ENCODE peak calls at places on chromosomes 13 and 19, in six cellular contexts. D, K, Y, N, S and U are unnamed samples.

GRCh38 chr13:34654682-34655081 is 287.4 kb upstream of the NBEA start:
- DNase-seq in K (peak), Y (no peak), N (no peak), S (no peak), D (no peak), U (no peak)

GRCh38 chr19:6649189-6649588 is 20.8 kb downstream of the TNFSF14 start:
- DNase-seq in D (no peak), K (no peak), S (no peak), Y (no peak), N (no peak), U (no peak)

GRCh38 chr13:111281751-111282311 is 38.6 kb upstream of the TEX29 start:
- DNase-seq in S (no peak), K (peak), Y (no peak), N (no peak), D (no peak), U (no peak)

GRCh38 chr19:5968431-5969373 is 9.2 kb downstream of the RANBP3 start:
- DNase-seq in Y (peak), D (peak), K (no peak), N (no peak), S (no peak), U (peak)

GRCh38 chr19:28971011-28971410 is 241.9 kb downstream of the UQCRFS1 start:
- DNase-seq in N (no peak), K (peak), S (no peak), D (peak), Y (no peak), U (no peak)

GRCh38 chr13:87954116-87954515 is 282.9 kb downstream of the SLITRK5 start:
- DNase-seq in K (no peak), D (no peak), N (no peak), Y (no peak), S (no peak), U (no peak)

GRCh38 chr13:79806821-79807220 is 325.9 kb downstream of the NDFIP2 start:
- DNase-seq in Y (no peak), S (no peak), D (no peak), N (no peak), K (no peak), U (no peak)

GRCh38 chr13:22703601-22704209 is 477.1 kb upstream of the SGCG start:
- DNase-seq in S (no peak), D (no peak), K (no peak), N (no peak), Y (peak), U (no peak)

GRCh38 chr19:41939861-41940442 is 11.7 kb upstream of the ERFL start:
- DNase-seq in K (no peak), Y (no peak), D (peak), N (no peak), S (peak), U (no peak)

GRCh38 chr13:112168771-112169170 is 101.8 kb downstream of the SOX1 start:
- DNase-seq in S (no peak), Y (no peak), D (no peak), K (no peak), N (no peak), U (no peak)

GRCh38 chr19:10520652-10521318 is 3.5 kb upstream of the S1PR5 start:
- DNase-seq in S (peak), N (no peak), K (no peak), Y (peak), D (no peak), U (no peak)

GRCh38 chr13:90750957-90751356 is 596.5 kb upstream of the MIR17HG start:
- DNase-seq in Y (no peak), K (no peak), N (no peak), D (no peak), S (no peak), U (no peak)

GRCh38 chr19:56964526-56964925 is 124.0 kb upstream of the PEG3 start:
- DNase-seq in K (no peak), N (no peak), S (no peak), D (no peak), Y (no peak), U (no peak)

GRCh38 chr19:16771618-16772017 is 52.0 kb downstream of the NWD1 start:
- DNase-seq in N (no peak), D (peak), K (peak), Y (peak), S (peak), U (peak)

GRCh38 chr13:94065741-94066140 is 413.7 kb downstream of the DCT start:
- DNase-seq in K (peak), D (no peak), Y (no peak), S (no peak), N (no peak), U (no peak)

GRCh38 chr13:36862002-36862706 is 43.1 kb downstream of the RFXAP start:
- DNase-seq in D (no peak), K (peak), S (no peak), Y (peak), N (no peak), U (no peak)

GRCh38 chr19:10329555-10329954 is 3.8 kb downstream of the RAVER1 start:
- DNase-seq in N (no peak), D (no peak), Y (no peak), K (no peak), S (no peak), U (no peak)

GRCh38 chr13:94352057-94352456 is 127.4 kb downstream of the DCT start:
- DNase-seq in S (no peak), N (no peak), D (no peak), Y (no peak), K (no peak), U (no peak)

GRCh38 chr13:39876258-39876657 is 220.8 kb downstream of the COG6 start:
- DNase-seq in S (no peak), K (peak), D (no peak), Y (peak), N (no peak), U (no peak)

GRCh38 chr19:34676697-34677385 is at the start of gene SCGB2B2:
- DNase-seq in D (no peak), S (no peak), Y (no peak), N (no peak), K (no peak), U (no peak)

DNA sequence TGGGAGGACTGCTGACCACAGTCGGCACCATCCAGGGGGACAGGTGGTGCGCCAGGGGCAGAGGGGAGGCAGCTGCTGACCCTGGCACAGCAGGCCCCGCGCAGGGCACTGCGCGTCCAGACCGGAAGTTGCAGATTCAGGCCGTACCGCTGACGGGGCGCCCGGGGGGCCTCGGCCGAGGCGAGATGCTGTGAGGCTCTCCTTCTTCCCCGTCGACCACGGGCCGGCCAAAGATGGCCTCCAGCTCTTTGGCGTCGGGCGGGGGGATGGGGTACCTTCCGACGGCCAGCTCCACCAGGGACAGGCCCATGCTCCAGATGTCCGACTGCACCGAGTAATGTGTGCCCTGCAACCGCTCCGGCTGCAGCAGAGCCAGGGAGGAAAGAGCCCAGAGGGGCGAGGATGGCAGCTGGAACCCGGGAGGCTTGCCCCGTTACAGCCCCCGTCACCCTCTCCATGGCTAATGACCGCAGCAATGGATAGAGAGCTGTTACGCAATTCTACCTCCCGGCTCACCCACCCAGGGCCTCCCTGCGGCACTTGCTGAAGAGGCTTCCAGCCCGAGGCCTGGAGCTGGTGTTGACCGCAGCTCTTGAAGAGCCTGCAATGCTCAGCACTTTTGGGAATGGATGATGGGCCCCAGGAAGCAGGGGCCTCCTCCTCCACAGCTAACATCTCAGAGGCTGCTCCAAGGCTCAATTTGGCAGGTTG is 24.7 kb downstream of the MAP2K2 start:
- DNase-seq in N (no peak), S (no peak), D (peak), K (no peak), Y (no peak), U (no peak)
- H3K4me3 ChIP-seq in N (no peak), S (no peak), D (no peak), K (no peak), Y (no peak), U (no peak)

GRCh38 chr13:26499209-26499601 is 58.3 kb upstream of the WASF3 start:
- DNase-seq in K (no peak), N (no peak), S (no peak), D (no peak), Y (no peak), U (peak)

GRCh38 chr13:26503826-26504594 is 53.5 kb upstream of the WASF3 start:
- DNase-seq in D (no peak), S (no peak), K (no peak), Y (no peak), N (no peak), U (peak)

GRCh38 chr13:26500618-26501320 is 56.7 kb upstream of the WASF3 start:
- DNase-seq in S (no peak), D (no peak), K (no peak), Y (no peak), N (no peak), U (peak)

GRCh38 chr13:26498524-26499208 is 58.8 kb upstream of the WASF3 start:
- DNase-seq in N (no peak), S (no peak), D (no peak), Y (peak), K (no peak), U (peak)

DNA sequence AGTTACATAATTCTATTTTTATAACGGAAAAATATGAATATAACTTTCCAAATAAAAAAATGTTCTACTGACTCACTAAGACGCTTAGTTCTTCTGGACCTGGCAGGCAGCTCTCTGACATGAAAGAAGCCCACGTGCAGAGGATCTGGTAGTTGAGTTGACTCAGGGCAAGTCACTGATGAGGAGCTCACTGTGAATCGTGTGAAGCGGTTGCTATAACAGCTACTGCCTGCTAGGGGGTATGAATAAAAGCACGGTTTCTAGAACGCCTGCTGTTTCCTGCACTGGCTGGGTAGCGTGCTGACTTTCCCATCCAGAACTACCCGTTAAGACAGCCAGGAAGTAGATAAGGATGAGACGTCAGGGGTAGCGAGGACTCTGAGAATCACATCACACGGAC is 54.7 kb upstream of the WASF3 start:
- DNase-seq in D (no peak), N (no peak), K (peak), Y (peak), S (no peak), U (peak)
- TF ChIP-seq CTCF in D (no peak), N (no peak), K (peak), Y (no peak), S (no peak), U (no peak)

DNA sequence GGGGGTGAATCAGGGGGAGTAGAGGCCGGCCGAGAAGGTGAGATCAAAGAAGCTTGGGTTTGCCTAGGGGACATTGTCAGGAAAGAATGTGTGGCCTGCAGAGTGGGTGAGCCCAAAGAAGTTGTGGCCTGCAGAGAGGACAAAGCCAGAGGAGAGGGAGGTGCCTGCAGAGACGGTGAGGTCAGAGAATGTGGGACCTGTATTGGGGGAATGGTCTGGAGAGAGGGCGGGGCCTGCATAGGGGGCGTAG is 3.0 kb downstream of the PRR36 start:
- DNase-seq in D (no peak), S (no peak), N (no peak), K (no peak), Y (peak), U (no peak)
- H3K4me3 ChIP-seq in D (no peak), S (peak), N (no peak), K (no peak), Y (peak), U (no peak)

DNA sequence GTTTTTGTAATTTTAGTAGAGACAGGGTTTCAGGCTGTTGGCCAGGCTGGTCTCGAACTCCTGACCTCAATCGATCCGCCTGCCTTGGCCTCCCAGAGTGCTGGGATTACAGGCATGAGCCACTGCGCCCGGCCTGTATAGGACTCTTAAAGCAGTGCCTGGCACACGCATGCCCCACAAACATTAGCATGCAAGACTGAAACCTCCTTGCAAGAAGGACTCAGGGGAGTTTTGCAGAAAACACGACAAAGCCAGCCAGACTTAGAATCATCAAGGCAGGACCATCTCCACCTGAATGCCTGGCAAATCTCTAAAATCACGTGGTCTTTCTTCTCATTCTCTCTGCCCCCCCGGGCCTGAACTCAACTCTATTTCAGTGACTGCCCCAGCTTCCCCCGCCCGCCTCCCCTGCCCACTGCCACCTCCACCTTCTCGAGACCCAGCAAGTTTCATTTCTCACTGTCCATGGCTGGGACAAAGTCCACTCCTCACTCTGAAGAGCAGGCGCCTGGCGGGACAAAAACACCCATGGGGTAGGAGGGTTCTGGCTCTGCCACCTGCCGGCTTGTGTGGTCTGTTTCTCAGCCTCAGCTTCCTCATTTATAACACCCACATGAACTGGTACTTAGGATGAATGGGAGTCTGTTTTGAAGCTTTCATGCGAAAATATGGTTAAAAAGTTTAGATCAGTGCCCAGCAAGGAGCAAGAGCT is 2.4 kb downstream of the TICAM1 start:
- DNase-seq in S (peak), Y (no peak), K (no peak), D (no peak), N (peak), U (no peak)
- TF ChIP-seq CTCF in S (no peak), Y (no peak), K (no peak), D (peak), N (peak), U (no peak)

GRCh38 chr13:27261376-27261775 is 9.3 kb upstream of the RASL11A start:
- DNase-seq in S (no peak), Y (no peak), N (no peak), K (peak), D (no peak), U (no peak)

GRCh38 chr13:27257233-27257568 is 5.8 kb downstream of the RPL21 start:
- DNase-seq in S (no peak), K (no peak), D (no peak), Y (no peak), N (no peak), U (no peak)

GRCh38 chr13:27257648-27258253 is 6.4 kb downstream of the RPL21 start:
- DNase-seq in S (no peak), K (no peak), Y (no peak), D (no peak), N (no peak), U (no peak)

GRCh38 chr13:27258637-27259377 is 7.4 kb downstream of the RPL21 start:
- DNase-seq in S (no peak), D (no peak), N (no peak), K (no peak), Y (no peak), U (no peak)

DNA sequence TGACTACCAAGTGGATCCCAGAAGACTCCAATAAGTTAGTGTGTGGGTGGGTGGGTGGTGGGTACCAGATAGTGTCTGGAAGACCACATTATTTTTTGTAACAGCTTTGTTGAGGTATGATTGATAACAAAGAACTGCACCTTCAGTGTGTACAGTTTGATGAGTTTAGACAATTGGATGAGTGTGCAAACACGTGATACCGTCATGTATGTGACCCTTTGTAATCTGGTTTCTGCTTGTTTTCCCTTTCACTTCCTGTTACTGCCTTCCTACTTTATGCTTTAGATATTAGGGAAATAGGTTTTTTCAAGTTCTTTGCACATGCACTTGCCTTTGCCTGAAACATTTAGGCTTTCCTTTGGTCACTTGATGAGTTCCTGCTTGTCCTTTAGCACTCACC is 8.5 kb downstream of the RPL21 start:
- DNase-seq in K (no peak), D (no peak), Y (peak), S (no peak), N (no peak), U (no peak)
- H3K4me3 ChIP-seq in K (no peak), D (no peak), Y (no peak), S (no peak), N (no peak), U (no peak)

GRCh38 chr13:55569514-55569913 is 1571.2 kb upstream of the PRR20A start:
- DNase-seq in D (no peak), S (no peak), Y (no peak), N (no peak), K (no peak), U (no peak)

GRCh38 chr13:55566334-55566733 is 1574.4 kb upstream of the PRR20A start:
- DNase-seq in Y (no peak), S (no peak), D (no peak), N (no peak), K (no peak), U (no peak)

GRCh38 chr13:55569082-55569481 is 1571.6 kb upstream of the PRR20A start:
- DNase-seq in Y (no peak), K (no peak), D (no peak), S (no peak), N (no peak), U (no peak)

GRCh38 chr13:55567721-55568625 is 1572.7 kb upstream of the PRR20A start:
- DNase-seq in K (no peak), Y (no peak), S (no peak), N (no peak), D (no peak), U (no peak)

GRCh38 chr13:55566779-55567178 is 1573.9 kb upstream of the PRR20A start:
- DNase-seq in D (no peak), S (no peak), N (no peak), K (no peak), Y (no peak), U (no peak)
- TF ChIP-seq CTCF in D (no peak), S (no peak), N (no peak), K (no peak), Y (no peak), U (no peak)